ENCODE peak calls at places on chromosome 18, in eight cellular contexts. K is chondrocyte; S is aorta; C is activated CD4-positive, alpha-beta T cell treated with anti-CD3 and anti-CD28 coated beads, Interleukin-2, amount 50 U/mL, for 1 hour; V is GM18507; Q is nephron progenitor cell; J is stimulated activated CD8-positive, alpha-beta memory T cell treated with anti-CD3 and anti-CD28 coated beads, Interleukin-12 subunit alpha, Interleukin-12 subunit beta, amount 100 ng/mL, for 1 hour; Z is RWPE2. P is an unnamed sample.

GRCh38 chr18:62485684-62486083 is 37.1 kb upstream of the ZCCHC2 start:
- DNase-seq in K (no peak), S (no peak), C (no peak), V (no peak), Q (no peak), J (no peak), Z (peak; percentile 77), P (no peak)

GRCh38 chr18:25279961-25280360 is 72.0 kb downstream of the ZNF521 start:
- DNase-seq in K (no peak), S (no peak), C (no peak), V (no peak), Q (no peak), J (no peak), Z (no peak), P (no peak)

GRCh38 chr18:25661836-25662235 is 309.9 kb upstream of the ZNF521 start:
- DNase-seq in K (no peak), S (no peak), C (no peak), V (no peak), Q (no peak), J (no peak), Z (no peak), P (no peak)

GRCh38 chr18:35376393-35376741 is 770 bp downstream of the ZNF396 start:
- DNase-seq in K (no peak), S (peak; percentile 68), C (peak; percentile 6), V (no peak), Q (peak; percentile 31), J (no peak), Z (no peak), P (no peak)

GRCh38 chr18:26480897-26481795 is 67.2 kb downstream of the KCTD1 start:
- DNase-seq in K (no peak), S (no peak), C (no peak), V (no peak), Q (no peak), J (no peak), Z (no peak), P (no peak)

GRCh38 chr18:47863041-47863440 is 67.4 kb downstream of the SMAD2 start:
- DNase-seq in K (no peak), S (no peak), C (no peak), V (no peak), Q (no peak), J (no peak), Z (no peak), P (no peak)

GRCh38 chr18:3340682-3341097 is 78.8 kb downstream of the MYL12B start:
- DNase-seq in K (no peak), S (no peak), C (no peak), V (no peak), Q (no peak), J (no peak), Z (no peak), P (no peak)

GRCh38 chr18:34977787-34978532 is 63.3 kb upstream of the MAPRE2 start:
- DNase-seq in K (no peak), S (peak; percentile 72), C (peak; percentile 40), V (no peak), Q (peak; percentile 44), J (peak; percentile 29), Z (no peak), P (no peak)

GRCh38 chr18:59848002-59848401 is 51.8 kb upstream of the PMAIP1 start:
- DNase-seq in K (no peak), S (no peak), C (no peak), V (no peak), Q (no peak), J (no peak), Z (no peak), P (no peak)

GRCh38 chr18:48340502-48340901 is 68.7 kb downstream of the ZBTB7C start:
- DNase-seq in K (no peak), S (no peak), C (no peak), V (no peak), Q (no peak), J (no peak), Z (no peak), P (no peak)

GRCh38 chr18:12086249-12086648 is 7.4 kb upstream of the ANKRD62 start:
- DNase-seq in K (no peak), S (peak; percentile 42), C (no peak), V (no peak), Q (no peak), J (no peak), Z (no peak), P (no peak)

GRCh38 chr18:12855886-12856285 is 28.2 kb downstream of the PTPN2 start:
- DNase-seq in K (no peak), S (no peak), C (no peak), V (no peak), Q (no peak), J (no peak), Z (no peak), P (no peak)

GRCh38 chr18:45556217-45556616 is 59.1 kb upstream of the SLC14A2 start:
- DNase-seq in K (no peak), S (no peak), C (no peak), V (no peak), Q (no peak), J (no peak), Z (no peak), P (no peak)

GRCh38 chr18:21703241-21703820 is 1.2 kb downstream of the ABHD3 start:
- DNase-seq in K (no peak), S (no peak), C (peak; percentile 15), V (no peak), Q (no peak), J (no peak), Z (no peak), P (peak; percentile 14)

GRCh38 chr18:12015697-12016062 is 34.4 kb downstream of the IMPA2 start:
- DNase-seq in K (peak; percentile 42), S (no peak), C (no peak), V (no peak), Q (no peak), J (no peak), Z (no peak), P (no peak)

GRCh38 chr18:5309888-5310470 is 14.5 kb upstream of the ZBTB14 start:
- DNase-seq in K (no peak), S (no peak), C (peak; percentile 10), V (peak; percentile 7), Q (no peak), J (no peak), Z (no peak), P (no peak)

GRCh38 chr18:77206676-77207370 is 42.8 kb upstream of the GALR1 start:
- DNase-seq in K (no peak), S (peak; percentile 81), C (no peak), V (no peak), Q (no peak), J (no peak), Z (no peak), P (no peak)

GRCh38 chr18:42611134-42611533 is 504.4 kb downstream of the RIT2 start:
- DNase-seq in K (no peak), S (no peak), C (no peak), V (no peak), Q (no peak), J (no peak), Z (no peak), P (no peak)

GRCh38 chr18:79133724-79134123 is 64.5 kb downstream of the ATP9B start:
- DNase-seq in K (no peak), S (no peak), C (no peak), V (no peak), Q (no peak), J (no peak), Z (no peak), P (no peak)

GRCh38 chr18:2898131-2898640 is 51.4 kb downstream of the EMILIN2 start:
- DNase-seq in K (peak; percentile 89), S (no peak), C (no peak), V (no peak), Q (no peak), J (no peak), Z (no peak), P (no peak)

GRCh38 chr18:49135871-49136270 is 185.1 kb upstream of the SMAD7 start:
- DNase-seq in K (no peak), S (no peak), C (no peak), V (no peak), Q (no peak), J (no peak), Z (no peak), P (no peak)

GRCh38 chr18:46299465-46300004 is 195.3 kb downstream of the HAUS1 start:
- DNase-seq in K (no peak), S (no peak), C (no peak), V (no peak), Q (no peak), J (no peak), Z (no peak), P (no peak)

GRCh38 chr18:70373062-70373519 is 84.2 kb downstream of the SOCS6 start:
- DNase-seq in K (no peak), S (no peak), C (no peak), V (no peak), Q (no peak), J (no peak), Z (no peak), P (no peak)

GRCh38 chr18:68803371-68803770 is 5.5 kb downstream of the CCDC102B start:
- DNase-seq in K (no peak), S (peak; percentile 75), C (no peak), V (no peak), Q (no peak), J (no peak), Z (no peak), P (no peak)

GRCh38 chr18:3015203-3015590 is 2.3 kb upstream of the LPIN2 start:
- DNase-seq in K (no peak), S (no peak), C (no peak), V (no peak), Q (no peak), J (no peak), Z (no peak), P (no peak)

GRCh38 chr18:3603460-3604259 is 153.7 kb downstream of the TGIF1 start:
- DNase-seq in K (no peak), S (no peak), C (no peak), V (no peak), Q (no peak), J (no peak), Z (no peak), P (peak; percentile 86)

GRCh38 chr18:33593261-33593660 is 15.2 kb downstream of the ASXL3 start:
- DNase-seq in K (no peak), S (no peak), C (no peak), V (no peak), Q (no peak), J (no peak), Z (no peak), P (no peak)

P was measured in neuronal stem cell.